ENCODE peak calls at places on chromosomes 4 and X, in four cellular contexts. One of them, this sample, is unnamed.

GRCh38 chr4:97367878-97368277 is 775.4 kb downstream of the STPG2 start:
- DNase-seq in cardiac fibroblast: peak
- DNase-seq in glomerular endothelial cell: no peak
- DNase-seq in glutamatergic neuron: no peak
- DNase-seq in this sample: peak

GRCh38 chrX:20063716-20064351 is 52.9 kb downstream of the MAP7D2 start:
- DNase-seq in glomerular endothelial cell: no peak
- DNase-seq in cardiac fibroblast: no peak
- DNase-seq in glutamatergic neuron: no peak
- DNase-seq in this sample: peak

GRCh38 chrX:54999717-55000598 is at the start of gene APEX2:
- DNase-seq in cardiac fibroblast: peak
- DNase-seq in glomerular endothelial cell: peak
- DNase-seq in glutamatergic neuron: peak
- DNase-seq in this sample: peak

GRCh38 chr4:15695240-15695699 is 7.6 kb upstream of the BST1 start:
- DNase-seq in glomerular endothelial cell: no peak
- DNase-seq in cardiac fibroblast: peak
- DNase-seq in glutamatergic neuron: no peak
- DNase-seq in this sample: peak

GRCh38 chrX:112774142-112774541 is 66.5 kb downstream of the AMOT start:
- DNase-seq in glomerular endothelial cell: no peak
- DNase-seq in glutamatergic neuron: no peak
- DNase-seq in cardiac fibroblast: no peak
- DNase-seq in this sample: no peak

GRCh38 chrX:63657821-63658220 is 127.2 kb downstream of the ARHGEF9 start:
- DNase-seq in glomerular endothelial cell: no peak
- DNase-seq in glutamatergic neuron: no peak
- DNase-seq in cardiac fibroblast: peak
- DNase-seq in this sample: peak

GRCh38 chr4:16104520-16104919 is 20.7 kb upstream of the PROM1 start:
- DNase-seq in cardiac fibroblast: no peak
- DNase-seq in glutamatergic neuron: no peak
- DNase-seq in glomerular endothelial cell: no peak
- DNase-seq in this sample: no peak

GRCh38 chr4:74230902-74231499 is 73.1 kb downstream of the MTHFD2L start:
- DNase-seq in glomerular endothelial cell: no peak
- DNase-seq in glutamatergic neuron: no peak
- DNase-seq in cardiac fibroblast: peak
- DNase-seq in this sample: peak

GRCh38 chrX:1242901-1243402 is 25.7 kb upstream of the CSF2RA start:
- DNase-seq in glutamatergic neuron: no peak
- DNase-seq in glomerular endothelial cell: no peak
- DNase-seq in cardiac fibroblast: no peak
- DNase-seq in this sample: peak

GRCh38 chr4:126051709-126052424 is 737.1 kb downstream of the FAT4 start:
- DNase-seq in cardiac fibroblast: peak
- DNase-seq in glomerular endothelial cell: no peak
- DNase-seq in glutamatergic neuron: no peak
- DNase-seq in this sample: peak

GRCh38 chrX:120549483-120550452 is 11.0 kb downstream of the CUL4B start:
- DNase-seq in glutamatergic neuron: no peak
- DNase-seq in cardiac fibroblast: peak
- DNase-seq in glomerular endothelial cell: no peak
- DNase-seq in this sample: peak

GRCh38 chr4:48909697-48910096 is 3.1 kb upstream of the OCIAD2 start:
- DNase-seq in cardiac fibroblast: peak
- DNase-seq in glutamatergic neuron: no peak
- DNase-seq in glomerular endothelial cell: peak
- DNase-seq in this sample: peak

GRCh38 chr4:95318044-95318443 is 230.7 kb downstream of the UNC5C start:
- DNase-seq in cardiac fibroblast: no peak
- DNase-seq in glomerular endothelial cell: no peak
- DNase-seq in glutamatergic neuron: no peak
- DNase-seq in this sample: no peak

GRCh38 chr4:167232805-167233522 is 1.3 kb downstream of the SPOCK3 start:
- DNase-seq in glomerular endothelial cell: no peak
- DNase-seq in glutamatergic neuron: peak
- DNase-seq in cardiac fibroblast: no peak
- DNase-seq in this sample: no peak

GRCh38 chr4:108166038-108166437 is 2.7 kb downstream of the LEF1 start:
- DNase-seq in cardiac fibroblast: no peak
- DNase-seq in glomerular endothelial cell: no peak
- DNase-seq in glutamatergic neuron: no peak
- DNase-seq in this sample: no peak

GRCh38 chr4:145195167-145195952 is 15.0 kb upstream of the OTUD4 start:
- DNase-seq in glutamatergic neuron: no peak
- DNase-seq in cardiac fibroblast: no peak
- DNase-seq in glomerular endothelial cell: no peak
- DNase-seq in this sample: peak

GRCh38 chrX:154986826-154987575 is 35.5 kb downstream of the F8 start:
- DNase-seq in glomerular endothelial cell: no peak
- DNase-seq in glutamatergic neuron: no peak
- DNase-seq in cardiac fibroblast: peak
- DNase-seq in this sample: no peak

GRCh38 chrX:68731254-68731653 is 83.8 kb downstream of the STARD8 start:
- DNase-seq in glutamatergic neuron: no peak
- DNase-seq in glomerular endothelial cell: no peak
- DNase-seq in cardiac fibroblast: no peak
- DNase-seq in this sample: no peak

GRCh38 chr4:176065365-176066249 is at the start of gene WDR17:
- DNase-seq in glomerular endothelial cell: no peak
- DNase-seq in glutamatergic neuron: peak
- DNase-seq in cardiac fibroblast: peak
- DNase-seq in this sample: peak

GRCh38 chrX:66030505-66031317 is 9.2 kb downstream of the VSIG4 start:
- DNase-seq in glomerular endothelial cell: no peak
- DNase-seq in glutamatergic neuron: no peak
- DNase-seq in cardiac fibroblast: peak
- DNase-seq in this sample: peak

GRCh38 chrX:39336709-39337294 is 535.5 kb downstream of the MID1IP1 start:
- DNase-seq in glomerular endothelial cell: no peak
- DNase-seq in cardiac fibroblast: no peak
- DNase-seq in glutamatergic neuron: no peak
- DNase-seq in this sample: no peak

GRCh38 chrX:9339603-9340569 is 125.0 kb upstream of the TBL1X start:
- DNase-seq in glomerular endothelial cell: no peak
- DNase-seq in cardiac fibroblast: no peak
- DNase-seq in glutamatergic neuron: no peak
- DNase-seq in this sample: no peak

GRCh38 chrX:119622356-119623232 is 16.4 kb upstream of the NKRF start:
- DNase-seq in glutamatergic neuron: no peak
- DNase-seq in glomerular endothelial cell: no peak
- DNase-seq in cardiac fibroblast: peak
- DNase-seq in this sample: no peak

GRCh38 chrX:153657161-153657560 is 10.2 kb downstream of the DUSP9 start:
- DNase-seq in cardiac fibroblast: no peak
- DNase-seq in glutamatergic neuron: no peak
- DNase-seq in glomerular endothelial cell: no peak
- DNase-seq in this sample: no peak

GRCh38 chr4:155569960-155570515 is 96.6 kb upstream of the GUCY1A1 start:
- DNase-seq in glutamatergic neuron: no peak
- DNase-seq in cardiac fibroblast: peak
- DNase-seq in glomerular endothelial cell: no peak
- DNase-seq in this sample: no peak

GRCh38 chr4:1047976-1048780 is 36.8 kb downstream of the FGFRL1 start:
- DNase-seq in cardiac fibroblast: no peak
- DNase-seq in glutamatergic neuron: no peak
- DNase-seq in glomerular endothelial cell: no peak
- DNase-seq in this sample: no peak

GRCh38 chr4:19651481-19651880 is 600.2 kb upstream of the SLIT2 start:
- DNase-seq in glutamatergic neuron: no peak
- DNase-seq in cardiac fibroblast: no peak
- DNase-seq in glomerular endothelial cell: no peak
- DNase-seq in this sample: no peak

This sample was measured in mammary epithelial cell.